ENCODE peak calls at places on chromosomes 13 and 19, in ten cellular contexts. J is breast epithelium; M is mucosa of gallbladder; O is AG04450; L is aorta; X is NCI-H1694; Z is HFF-Myc; N is stimulated activated CD4-positive, alpha-beta T cell treated with anti-CD3 and anti-CD28 coated beads, TNF-alpha, amount 100 ng/mL, for 24 hours; C is left lung; T is nephron progenitor cell. Y is an unnamed sample.

GRCh38 chr13:51341804-51342203 is 2.3 kb downstream of the SERPINE3 start:
- DNase-seq in J (no peak), M (no peak), O (no peak), L (no peak), X (no peak), Z (no peak), N (no peak), C (no peak), T (no peak), Y (no peak)

GRCh38 chr19:8221161-8221560 is 12.0 kb downstream of the CERS4 start:
- DNase-seq in J (peak), M (no peak), O (no peak), L (no peak), X (no peak), Z (no peak), N (no peak), C (no peak), T (no peak), Y (no peak)

GRCh38 chr13:114097893-114098688 is 34.3 kb downstream of the RASA3 start:
- DNase-seq in J (no peak), M (no peak), O (no peak), L (peak), X (no peak), Z (no peak), N (no peak), C (peak), T (no peak), Y (peak)

GRCh38 chr13:79445968-79446645 is 34.8 kb upstream of the NDFIP2 start:
- DNase-seq in J (no peak), M (no peak), O (no peak), L (no peak), X (no peak), Z (no peak), N (peak), C (no peak), T (no peak), Y (peak)

GRCh38 chr19:16371540-16371986 is 46.9 kb downstream of the KLF2 start:
- DNase-seq in J (no peak), M (peak), O (no peak), L (peak), X (no peak), Z (no peak), N (peak), C (peak), T (no peak), Y (no peak)

GRCh38 chr13:113853518-113854237 is 10.2 kb downstream of the GAS6 start:
- DNase-seq in J (no peak), M (no peak), O (no peak), L (peak), X (no peak), Z (no peak), N (no peak), C (peak), T (no peak), Y (peak)

GRCh38 chr19:19997656-19998268 is 41.5 kb downstream of the ZNF682 start:
- DNase-seq in J (no peak), M (peak), O (no peak), L (no peak), X (no peak), Z (no peak), N (peak), C (no peak), T (peak), Y (peak)

GRCh38 chr19:51029718-51030117 is 3.3 kb upstream of the KLK11 start:
- DNase-seq in J (no peak), M (no peak), O (no peak), L (peak), X (no peak), Z (no peak), N (no peak), C (no peak), T (no peak), Y (no peak)

GRCh38 chr13:100734194-100734720 is 59.7 kb upstream of the TMTC4 start:
- DNase-seq in J (no peak), M (no peak), O (no peak), L (no peak), X (no peak), Z (no peak), N (no peak), C (no peak), T (no peak), Y (no peak)

GRCh38 chr13:50589139-50589538 is 254.4 kb downstream of the DLEU7 start:
- DNase-seq in J (no peak), M (no peak), O (peak), L (no peak), X (no peak), Z (peak), N (no peak), C (no peak), T (no peak), Y (no peak)

GRCh38 chr13:112911883-112912282 is 57.1 kb upstream of the MCF2L start:
- DNase-seq in J (no peak), M (no peak), O (no peak), L (no peak), X (no peak), Z (no peak), N (no peak), C (no peak), T (no peak), Y (no peak)

GRCh38 chr19:48635263-48635965 is 1.8 kb downstream of the DBP start:
- DNase-seq in J (no peak), M (peak), O (no peak), L (peak), X (no peak), Z (no peak), N (peak), C (peak), T (peak), Y (no peak)

GRCh38 chr19:51901860-51902259 is 3.0 kb downstream of the ZNF649 start:
- DNase-seq in J (no peak), M (no peak), O (no peak), L (no peak), X (no peak), Z (no peak), N (no peak), C (no peak), T (no peak), Y (no peak)

GRCh38 chr19:40223135-40223822 is 3.2 kb downstream of the CCNP start:
- DNase-seq in J (no peak), M (peak), O (no peak), L (no peak), X (no peak), Z (no peak), N (no peak), C (no peak), T (no peak), Y (peak)

GRCh38 chr19:28905996-28906395 is 307.0 kb downstream of the UQCRFS1 start:
- DNase-seq in J (no peak), M (no peak), O (peak), L (no peak), X (no peak), Z (no peak), N (no peak), C (no peak), T (no peak), Y (no peak)

GRCh38 chr19:38319421-38320258 is at the start of gene KCNK6:
- DNase-seq in J (peak), M (peak), O (no peak), L (peak), X (no peak), Z (no peak), N (peak), C (peak), T (peak), Y (peak)

GRCh38 chr13:113343692-113343968 is 20.3 kb downstream of the GRTP1 start:
- DNase-seq in J (no peak), M (no peak), O (no peak), L (peak), X (no peak), Z (no peak), N (no peak), C (no peak), T (no peak), Y (no peak)

GRCh38 chr13:52428295-52428694 is 22.1 kb downstream of the VPS36 start:
- DNase-seq in J (no peak), M (no peak), O (peak), L (no peak), X (no peak), Z (no peak), N (no peak), C (no peak), T (no peak), Y (no peak)

GRCh38 chr13:40458283-40459031 is 208.0 kb downstream of the FOXO1 start:
- DNase-seq in J (no peak), M (no peak), O (no peak), L (no peak), X (no peak), Z (no peak), N (no peak), C (no peak), T (no peak), Y (no peak)

GRCh38 chr13:100088648-100089601 is at the start of gene PCCA:
- DNase-seq in J (peak), M (peak), O (peak), L (peak), X (peak), Z (peak), N (peak), C (peak), T (peak), Y (peak)

GRCh38 chr19:8641908-8642547 is 11.6 kb downstream of the NFILZ start:
- DNase-seq in J (no peak), M (no peak), O (no peak), L (no peak), X (peak), Z (peak), N (no peak), C (no peak), T (no peak), Y (peak)

GRCh38 chr19:16203256-16204004 is 5.7 kb downstream of the AP1M1 start:
- DNase-seq in J (no peak), M (no peak), O (no peak), L (peak), X (no peak), Z (no peak), N (no peak), C (no peak), T (no peak), Y (no peak)

GRCh38 chr13:96617528-96617927 is 376.7 kb downstream of the OXGR1 start:
- DNase-seq in J (no peak), M (no peak), O (no peak), L (no peak), X (no peak), Z (no peak), N (no peak), C (no peak), T (no peak), Y (no peak)

GRCh38 chr13:27044837-27045570 is 126.6 kb downstream of the USP12 start:
- DNase-seq in J (no peak), M (no peak), O (no peak), L (no peak), X (no peak), Z (no peak), N (no peak), C (no peak), T (no peak), Y (peak)

GRCh38 chr13:110629735-110630134 is 14.4 kb downstream of the NAXD start:
- DNase-seq in J (no peak), M (no peak), O (no peak), L (no peak), X (no peak), Z (no peak), N (no peak), C (no peak), T (no peak), Y (no peak)

GRCh38 chr19:47493378-47494210 is 9.6 kb upstream of the KPTN start:
- DNase-seq in J (no peak), M (no peak), O (no peak), L (no peak), X (no peak), Z (no peak), N (no peak), C (no peak), T (no peak), Y (no peak)

GRCh38 chr13:73215807-73216206 is 157.0 kb downstream of the KLF5 start:
- DNase-seq in J (peak), M (peak), O (no peak), L (no peak), X (no peak), Z (no peak), N (no peak), C (no peak), T (no peak), Y (no peak)

GRCh38 chr13:45333973-45334922 is 6.7 kb downstream of the TPT1 start:
- DNase-seq in J (no peak), M (no peak), O (no peak), L (no peak), X (no peak), Z (no peak), N (no peak), C (no peak), T (no peak), Y (no peak)

GRCh38 chr19:32475393-32475792 is 69.8 kb downstream of the DPY19L3 start:
- DNase-seq in J (no peak), M (no peak), O (no peak), L (no peak), X (no peak), Z (no peak), N (no peak), C (no peak), T (no peak), Y (no peak)

GRCh38 chr19:52622261-52622660 is 15.9 kb downstream of the ZNF83 start:
- DNase-seq in J (no peak), M (no peak), O (no peak), L (no peak), X (no peak), Z (no peak), N (no peak), C (no peak), T (no peak), Y (no peak)

GRCh38 chr13:24497742-24498141 is 14.8 kb downstream of the PARP4 start:
- DNase-seq in J (no peak), M (peak), O (no peak), L (no peak), X (no peak), Z (no peak), N (no peak), C (no peak), T (no peak), Y (no peak)

Y was measured in ELF-1.